ENCODE peak calls at places on chromosomes 1 and 21, in five cellular contexts. C, U, K, Q and P are unnamed samples.

GRCh38 chr1:237961710-237962109 is 71.0 kb upstream of the ZP4 start:
- DNase-seq in Q (no peak), K (no peak), C (no peak), U (no peak), P (no peak)

GRCh38 chr1:226632922-226633351 is 84.4 kb downstream of the STUM start:
- DNase-seq in C (no peak), U (no peak), Q (no peak), K (peak; percentile 56), P (no peak)

GRCh38 chr1:60367522-60367921 is 294.0 kb upstream of the C1orf87 start:
- DNase-seq in U (no peak), Q (peak; percentile 48), C (no peak), K (no peak), P (no peak)

GRCh38 chr1:212981571-212982328 is 31.4 kb downstream of the VASH2 start:
- DNase-seq in K (no peak), Q (peak; percentile 91), U (no peak), C (no peak), P (peak; percentile 5)

GRCh38 chr21:46056450-46056903 is 41.4 kb upstream of the COL6A2 start:
- DNase-seq in Q (no peak), K (no peak), C (no peak), U (no peak), P (no peak)

GRCh38 chr1:234866007-234866866 is 256.3 kb upstream of the IRF2BP2 start:
- DNase-seq in Q (no peak), U (no peak), K (no peak), C (peak; percentile 34), P (peak; percentile 83)

GRCh38 chr1:53654216-53655210 is 84.5 kb downstream of the GLIS1 start:
- DNase-seq in C (no peak), Q (no peak), U (no peak), K (no peak), P (no peak)

GRCh38 chr1:229093546-229094336 is 177.2 kb upstream of the RAB4A start:
- DNase-seq in Q (no peak), K (no peak), C (no peak), U (no peak), P (no peak)

GRCh38 chr1:230251644-230252191 is 174.4 kb downstream of the PGBD5 start:
- DNase-seq in K (no peak), C (no peak), Q (no peak), U (no peak), P (no peak)

GRCh38 chr1:46606255-46606965 is 2.3 kb upstream of the MKNK1 start:
- DNase-seq in Q (peak; percentile 49), U (no peak), K (no peak), C (no peak), P (no peak)

GRCh38 chr21:38989745-38990423 is 184.2 kb downstream of the ETS2 start:
- DNase-seq in Q (peak; percentile 27), C (no peak), K (no peak), U (no peak), P (no peak)

GRCh38 chr1:22342734-22343191 is 108.9 kb upstream of the ZBTB40 start:
- DNase-seq in U (no peak), Q (no peak), K (no peak), C (no peak), P (no peak)

GRCh38 chr1:109425902-109426277 is 358 bp downstream of the PSMA5 start:
- DNase-seq in U (no peak), K (peak; percentile 56), C (peak; percentile 39), Q (peak; percentile 36), P (peak; percentile 72)

GRCh38 chr1:66954208-66954607 is 29.4 kb downstream of the MIER1 start:
- DNase-seq in Q (no peak), U (no peak), K (no peak), C (no peak), P (no peak)

GRCh38 chr1:26285366-26286063 is 5.6 kb downstream of the SH3BGRL3 start:
- DNase-seq in C (no peak), K (no peak), U (no peak), Q (peak; percentile 47), P (no peak)

GRCh38 chr1:184329962-184330868 is 56.6 kb upstream of the C1orf21 start:
- DNase-seq in U (no peak), C (no peak), Q (no peak), K (no peak), P (no peak)

GRCh38 chr1:25641931-25642611 is 25.5 kb downstream of the MAN1C1 start:
- DNase-seq in C (no peak), K (no peak), U (no peak), Q (no peak), P (peak; percentile 54)